ENCODE peak calls at places on chromosome 18, in five cellular contexts. B is activated CD4-positive, alpha-beta T cell treated with anti-CD3 and anti-CD28 coated beads, Interleukin-2, amount 50 U/mL, for 24 hours; Z is HCT116; W is stimulated activated CD4-positive, alpha-beta T cell treated with anti-CD3 and anti-CD28 coated beads, Interleukin-1b, Interleukin-23, amount 100 ng/mL, for 24 hours; Q is RWPE1. S is an unnamed sample.

GRCh38 chr18:32366586-32367538 is 103.8 kb downstream of the GAREM1 start:
- DNase-seq in Z (no peak), Q (no peak), B (no peak), W (no peak), S (no peak)

GRCh38 chr18:77392323-77392722 is 142.7 kb downstream of the GALR1 start:
- DNase-seq in B (no peak), Q (peak), Z (no peak), W (no peak), S (no peak)

GRCh38 chr18:9724797-9725196 is 16.7 kb downstream of the RAB31 start:
- DNase-seq in Q (no peak), Z (no peak), B (no peak), W (no peak), S (no peak)

GRCh38 chr18:79903787-79904356 is 47.6 kb downstream of the SLC66A2 start:
- DNase-seq in Z (no peak), W (no peak), Q (no peak), B (no peak), S (no peak)

GRCh38 chr18:3014501-3015202 is 1.7 kb upstream of the LPIN2 start:
- DNase-seq in Q (no peak), B (no peak), W (no peak), Z (no peak), S (no peak)

GRCh38 chr18:35680139-35680551 is 98.6 kb downstream of the GALNT1 start:
- DNase-seq in W (no peak), Z (no peak), Q (no peak), B (no peak), S (no peak)

GRCh38 chr18:65749881-65750280 is 931 bp upstream of the CDH7 start:
- DNase-seq in W (no peak), Q (no peak), Z (no peak), B (no peak), S (no peak)

GRCh38 chr18:75859533-75859932 is 432.0 kb upstream of the SMIM21 start:
- DNase-seq in B (no peak), Q (no peak), Z (no peak), W (no peak), S (no peak)

GRCh38 chr18:43772907-43773306 is 495.6 kb upstream of the SYT4 start:
- DNase-seq in Z (no peak), Q (no peak), W (no peak), B (no peak), S (no peak)

GRCh38 chr18:62978251-62979049 is 263.1 kb downstream of the PHLPP1 start:
- DNase-seq in Q (no peak), W (no peak), Z (no peak), B (no peak), S (no peak)

GRCh38 chr18:78780719-78781600 is 198.7 kb upstream of the SALL3 start:
- DNase-seq in Q (no peak), W (no peak), B (no peak), Z (no peak), S (no peak)

GRCh38 chr18:23856466-23857175 is 157.9 kb upstream of the TTC39C start:
- DNase-seq in B (no peak), Z (peak), W (no peak), Q (no peak), S (no peak)

GRCh38 chr18:9968081-9968848 is 54.4 kb downstream of the VAPA start:
- DNase-seq in Z (no peak), B (no peak), W (no peak), Q (no peak), S (no peak)

GRCh38 chr18:42048150-42048549 is 93.1 kb downstream of the PIK3C3 start:
- DNase-seq in B (no peak), Q (peak), W (no peak), Z (no peak), S (no peak)

GRCh38 chr18:35220424-35220823 is 20.4 kb upstream of the ZNF397 start:
- DNase-seq in Q (no peak), W (no peak), B (no peak), Z (no peak), S (no peak)

S was measured in NCI-H1930.